ENCODE peak calls at places on chromosome 3, in five cellular contexts. Z, J, O, N and B are unnamed samples. For H3K4me1, the result is how much of the 10 kb centered on the place peaks cover.

GRCh38 chr3:147921044-147921443 is 511.9 kb downstream of the ZIC1 start:
- DNase-seq in N (no peak), Z (no peak), O (no peak), J (no peak), B (no peak)

GRCh38 chr3:124793054-124793740 is 62.9 kb downstream of the UMPS start:
- DNase-seq in J (no peak), O (no peak), N (no peak), Z (no peak), B (no peak)

GRCh38 chr3:40043444-40043755 is 234.0 kb downstream of the MYRIP start:
- DNase-seq in O (no peak), N (no peak), J (peak), Z (no peak), B (peak)

GRCh38 chr3:23518441-23518840 is 287.3 kb upstream of the UBE2E1 start:
- DNase-seq in Z (no peak), J (no peak), N (no peak), O (no peak), B (no peak)

GRCh38 chr3:148203263-148204010 is 494.3 kb upstream of the AGTR1 start:
- DNase-seq in J (no peak), O (no peak), N (no peak), Z (no peak), B (no peak)

GRCh38 chr3:108474581-108474980 is 35.8 kb downstream of the MYH15 start:
- DNase-seq in O (no peak), Z (no peak), N (no peak), J (no peak), B (no peak)

GRCh38 chr3:39150803-39151631 is 2.4 kb downstream of the CSRNP1 start:
- DNase-seq in N (peak), O (peak), Z (no peak), J (peak), B (peak)

GRCh38 chr3:110027446-110027845 is 690.1 kb upstream of the DPPA4 start:
- DNase-seq in J (no peak), O (no peak), Z (no peak), N (no peak), B (no peak)

GRCh38 chr3:138625707-138626365 is 17.3 kb downstream of the FAIM start:
- DNase-seq in N (no peak), J (no peak), O (no peak), Z (no peak), B (peak)

GRCh38 chr3:48680811-48681540 is 4.7 kb downstream of the NCKIPSD start:
- DNase-seq in O (no peak), J (no peak), Z (no peak), N (no peak), B (peak)

GRCh38 chr3:73148653-73149052 is 87.2 kb downstream of the EBLN2 start:
- DNase-seq in Z (no peak), J (peak), N (no peak), O (no peak), B (no peak)

GRCh38 chr3:183233986-183234385 is 19.1 kb upstream of the B3GNT5 start:
- DNase-seq in Z (no peak), O (no peak), J (no peak), N (no peak), B (no peak)

GRCh38 chr3:152048826-152049225 is 175.4 kb downstream of the SUCNR1 start:
- DNase-seq in O (no peak), Z (no peak), J (no peak), N (no peak), B (no peak)

GRCh38 chr3:185207931-185208746 is 45.7 kb downstream of the EHHADH start:
- DNase-seq in J (no peak), N (peak), Z (no peak), O (no peak), B (no peak)

GRCh38 chr3:3110299-3110630 is at the start of gene IL5RA:
- DNase-seq in Z (no peak), O (no peak), J (no peak), N (no peak), B (no peak)

GRCh38 chr3:114365268-114365667 is 71.4 kb downstream of the TIGIT start:
- DNase-seq in J (no peak), N (no peak), Z (no peak), O (no peak), B (no peak)

GRCh38 chr3:143775401-143775970 is 72.8 kb downstream of the SLC9A9 start:
- DNase-seq in O (no peak), N (no peak), Z (peak), J (peak), B (no peak)

GRCh38 chr3:156382458-156383346 is 172.2 kb downstream of the SSR3 start:
- DNase-seq in J (peak), O (no peak), N (peak), Z (peak), B (no peak)

GRCh38 chr3:5006755-5007202 is 27.5 kb downstream of the BHLHE40 start:
- DNase-seq in O (no peak), Z (no peak), J (peak), N (peak), B (peak)

GRCh38 chr3:134649106-134649705 is 1.6 kb downstream of the KY start:
- DNase-seq in N (no peak), Z (no peak), J (no peak), O (no peak), B (no peak)

GRCh38 chr3:104564045-104564643 is 802.6 kb upstream of the ALCAM start:
- DNase-seq in O (peak), J (peak), Z (peak), N (peak), B (no peak)

GRCh38 chr3:127351350-127351749 is 63.5 kb upstream of the PRR20G start:
- DNase-seq in O (no peak), N (no peak), J (no peak), Z (no peak), B (no peak)

GRCh38 chr3:112437146-112438022 is 61.9 kb downstream of the BTLA start:
- DNase-seq in Z (peak), N (no peak), J (no peak), O (no peak), B (no peak)

GRCh38 chr3:105401691-105402149 is 35.0 kb downstream of the ALCAM start:
- DNase-seq in N (no peak), Z (no peak), J (no peak), O (no peak), B (no peak)

GRCh38 chr3:183298708-183299153 is 45.7 kb downstream of the B3GNT5 start:
- DNase-seq in N (peak), O (no peak), J (peak), Z (no peak), B (peak)

GRCh38 chr3:197960694-197961581 is 921 bp downstream of the LMLN start:
- DNase-seq in N (no peak), O (no peak), Z (no peak), J (no peak), B (no peak)

GRCh38 chr3:187936676-187937075 is 191.4 kb upstream of the BCL6 start:
- DNase-seq in N (no peak), O (no peak), J (no peak), Z (no peak), B (no peak)

GRCh38 chr3:62954579-62954978 is 79.4 kb upstream of the CADPS start:
- DNase-seq in O (no peak), Z (no peak), J (peak), N (no peak), B (no peak)

GRCh38 chr3:87895983-87896382 is 162.8 kb downstream of the CGGBP1 start:
- DNase-seq in Z (no peak), N (no peak), J (peak), O (no peak), B (no peak)

GRCh38 chr3:24135280-24135679 is 190.2 kb downstream of the NR1D2 start:
- DNase-seq in O (no peak), J (no peak), Z (no peak), N (no peak), B (no peak)

GRCh38 chr3:17151598-17152373 is 267.0 kb downstream of the PLCL2 start:
- DNase-seq in J (peak), O (no peak), N (peak), Z (peak), B (no peak)

GRCh38 chr3:158486200-158486599 is 84.8 kb upstream of the MLF1 start:
- DNase-seq in Z (no peak), O (no peak), J (no peak), N (no peak), B (no peak)

GRCh38 chr3:195250473-195251251 is 20.3 kb downstream of the XXYLT1 start:
- DNase-seq in N (peak), Z (peak), O (no peak), J (peak), B (no peak)

GRCh38 chr3:79306939-79307590 is 460.7 kb downstream of the ROBO1 start:
- DNase-seq in J (no peak), Z (no peak), N (no peak), O (no peak), B (no peak)

GRCh38 chr3:120432105-120432860 is 18.5 kb downstream of the FSTL1 start:
- DNase-seq in J (no peak), N (no peak), O (no peak), Z (no peak), B (no peak)

DNA sequence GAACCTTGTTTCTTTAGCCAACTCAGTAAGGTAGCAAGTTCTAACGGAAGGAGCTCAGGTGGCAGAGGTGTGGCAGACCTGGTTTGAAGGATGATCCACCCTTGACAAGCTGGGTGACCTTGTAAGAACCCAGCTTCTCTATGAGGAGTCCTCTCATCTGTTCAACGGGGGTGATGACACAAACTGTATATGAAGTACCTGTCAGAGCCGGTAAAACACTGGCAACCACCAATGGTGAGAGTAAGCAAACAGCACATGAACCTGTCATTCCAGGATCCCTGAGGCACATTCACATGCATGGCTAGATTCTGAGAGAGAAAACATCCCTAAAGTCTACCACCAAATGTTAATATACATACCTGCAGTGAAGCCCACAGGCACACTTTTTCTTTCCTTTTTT is 2.4 kb downstream of the SCAP start:
- DNase-seq in N (no peak), J (no peak), O (no peak), Z (no peak), B (no peak)
- H3K4me1 ChIP-seq in N (under half), J (under half), O (under half), Z (under half), B (under half)

DNA sequence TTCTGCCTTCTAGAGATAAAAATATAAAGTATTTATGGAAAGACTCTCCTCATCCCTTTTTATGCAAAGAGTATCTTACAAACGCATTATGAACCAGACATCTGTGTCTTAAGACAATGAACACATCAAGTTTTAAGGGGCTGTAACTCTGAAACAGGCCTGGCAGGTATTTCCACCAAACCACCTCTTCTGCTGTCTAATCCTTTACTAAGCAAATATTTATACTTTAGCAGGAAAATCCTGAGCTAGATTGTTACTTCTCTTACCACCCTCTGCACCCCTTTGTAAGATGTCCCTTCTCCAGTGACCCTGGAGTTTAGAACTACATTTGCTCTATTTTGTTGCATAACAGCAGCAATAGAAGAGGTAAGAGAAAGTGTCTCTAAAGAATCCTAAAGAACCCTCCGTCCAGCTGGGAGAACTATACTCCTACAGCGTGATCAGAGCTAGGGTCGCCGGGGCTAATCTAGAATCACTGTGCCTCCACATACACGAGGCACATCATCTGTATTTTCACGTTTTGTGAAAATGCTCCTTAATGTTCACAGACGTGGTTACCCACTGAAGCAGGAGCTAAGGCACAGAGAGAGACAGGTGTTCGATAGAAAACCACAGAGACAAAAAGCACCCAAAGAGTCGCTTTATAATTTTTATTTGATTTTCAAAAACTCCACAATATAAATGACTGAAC is 129.6 kb downstream of the FOXP1 start:
- DNase-seq in J (no peak), N (no peak), Z (peak), O (no peak), B (no peak)
- H3K4me3 ChIP-seq in J (no peak), N (no peak), Z (peak), O (no peak), B (no peak)

GRCh38 chr3:142154186-142154585 is 4.8 kb upstream of the TFDP2 start:
- DNase-seq in Z (no peak), O (no peak), N (no peak), J (no peak), B (no peak)

GRCh38 chr3:142151240-142151639 is 1.9 kb upstream of the TFDP2 start:
- DNase-seq in J (no peak), N (no peak), O (no peak), Z (no peak), B (no peak)

GRCh38 chr3:142151828-142152227 is 2.5 kb upstream of the TFDP2 start:
- DNase-seq in J (no peak), N (no peak), Z (no peak), O (no peak), B (no peak)

GRCh38 chr3:142150271-142150670 is 927 bp upstream of the TFDP2 start:
- DNase-seq in Z (no peak), O (no peak), N (peak), J (no peak), B (no peak)

GRCh38 chr3:142152349-142152748 is 3.0 kb upstream of the TFDP2 start:
- DNase-seq in O (no peak), N (no peak), J (no peak), Z (no peak), B (no peak)
- TF ChIP-seq CTCF in O (no peak), N (no peak), J (no peak), Z (peak), B (peak)

GRCh38 chr3:65537109-65537508 is 501.6 kb downstream of the MAGI1 start:
- DNase-seq in N (no peak), Z (no peak), O (no peak), J (no peak), B (no peak)
- H3K4me1 ChIP-seq in N (under half), Z (under half), O (under half), J (under half), B (under half)

DNA sequence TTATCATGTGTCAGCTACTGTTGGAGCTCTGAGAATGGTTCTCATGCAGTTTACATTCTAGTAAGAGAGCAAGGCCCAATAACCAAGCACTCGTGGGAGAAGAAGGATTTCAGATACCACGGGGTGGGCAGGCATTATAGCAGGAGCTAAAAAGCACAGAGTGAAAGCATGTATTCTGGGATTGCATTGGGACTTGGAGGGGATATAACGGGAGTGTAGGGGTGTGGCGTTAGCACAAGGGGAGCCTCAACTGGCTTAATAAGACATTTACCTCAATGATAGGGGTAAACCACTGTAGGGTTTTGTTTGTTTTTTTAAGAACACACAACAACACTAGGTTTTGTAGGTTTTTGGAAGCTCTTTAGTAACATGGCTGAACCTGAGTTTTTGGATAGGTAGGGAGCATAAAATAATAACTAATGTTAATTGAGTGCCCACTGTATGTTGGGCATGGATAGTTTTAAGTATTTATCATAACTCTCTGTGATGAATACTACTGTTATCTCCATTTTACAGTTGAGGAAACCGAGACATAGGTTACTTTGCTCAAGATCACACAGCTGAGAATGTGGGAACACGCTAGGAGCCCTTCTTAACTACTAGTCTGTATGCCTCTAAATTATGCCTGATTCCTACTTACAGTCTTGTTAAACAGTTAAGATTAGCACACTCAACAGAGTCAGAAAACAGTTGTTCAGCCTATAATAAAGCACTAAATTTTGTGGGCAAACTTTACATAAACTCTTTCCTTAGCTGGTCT is 1.8 kb upstream of the SIAH2 start:
- DNase-seq in J (no peak), Z (no peak), N (no peak), O (no peak), B (no peak)
- H3K4me3 ChIP-seq in J (no peak), Z (peak), N (no peak), O (peak), B (no peak)

DNA sequence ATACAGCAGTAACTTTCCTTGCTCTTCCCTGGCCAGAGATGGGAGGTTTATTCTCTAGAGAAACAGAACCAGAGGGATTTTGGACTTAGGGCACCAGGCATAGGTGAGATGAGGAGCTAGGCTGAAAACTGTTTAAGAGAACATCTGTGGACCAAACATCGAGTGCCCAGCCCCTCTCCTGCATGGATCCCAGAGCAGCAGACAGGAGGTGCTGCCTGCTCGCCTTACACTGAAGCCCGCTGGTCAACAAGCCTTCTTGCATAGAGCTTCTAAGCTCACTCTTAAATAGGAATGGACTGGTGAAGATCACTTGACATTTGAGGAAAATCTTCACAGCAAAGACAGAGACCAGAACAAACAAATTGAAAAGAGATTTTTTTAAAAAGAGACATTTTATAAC is 41.2 kb downstream of the PARP15 start:
- DNase-seq in O (no peak), Z (no peak), N (no peak), J (no peak), B (no peak)
- TF ChIP-seq CTCF in O (no peak), Z (no peak), N (no peak), J (no peak), B (no peak)